ENCODE peak calls at places on chromosomes 12 and 14, in five cellular contexts. I is neuronal stem cell, F is H1, B is IMR-90, G is trophoblast cell. T is an unnamed sample.

GRCh38 chr14:101963052-101963451 is 1.3 kb upstream of the DYNC1H1 start:
- DNase-seq in I (no peak), F (no peak), B (no peak), G (no peak), T (no peak)

GRCh38 chr12:69779928-69780327 is 41.3 kb downstream of the RAB3IP start:
- DNase-seq in I (peak; percentile 12), F (peak; percentile 79), B (peak; percentile 10), G (peak; percentile 68), T (peak; percentile 9)

GRCh38 chr12:10184261-10184843 is 5.5 kb downstream of the TMEM52B start:
- DNase-seq in I (no peak), F (no peak), B (peak; percentile 95), G (no peak), T (peak; percentile 80)

GRCh38 chr12:21913823-21914222 is 27.4 kb downstream of the ABCC9 start:
- DNase-seq in I (no peak), F (no peak), B (no peak), G (no peak), T (no peak)

GRCh38 chr12:83841620-83842019 is 1071.0 kb downstream of the SLC6A15 start:
- DNase-seq in I (no peak), F (no peak), B (no peak), G (no peak), T (no peak)

GRCh38 chr12:130835011-130835410 is 4.0 kb downstream of the STX2 start:
- DNase-seq in I (no peak), F (no peak), B (no peak), G (no peak), T (no peak)

GRCh38 chr14:24310387-24310665 is 386 bp downstream of the LTB4R2 start:
- DNase-seq in I (no peak), F (no peak), B (no peak), G (no peak), T (no peak)

GRCh38 chr14:26319139-26319864 is 278.5 kb downstream of the NOVA1 start:
- DNase-seq in I (no peak), F (no peak), B (no peak), G (no peak), T (no peak)

GRCh38 chr12:48279096-48279495 is 71.6 kb downstream of the ZNF641 start:
- DNase-seq in I (no peak), F (no peak), B (no peak), G (no peak), T (no peak)

GRCh38 chr14:63893701-63894458 is 41.1 kb downstream of the SYNE2 start:
- DNase-seq in I (no peak), F (no peak), B (peak; percentile 91), G (peak; percentile 48), T (peak; percentile 62)

GRCh38 chr14:96634896-96635295 is 132.7 kb downstream of the PAPOLA start:
- DNase-seq in I (no peak), F (peak; percentile 13), B (no peak), G (no peak), T (no peak)

GRCh38 chr14:32224731-32225377 is 21.8 kb upstream of the RNU6-8 start:
- DNase-seq in I (no peak), F (no peak), B (peak; percentile 54), G (no peak), T (peak; percentile 66)

GRCh38 chr12:62191747-62192485 is 68.3 kb upstream of the USP15 start:
- DNase-seq in I (no peak), F (peak; percentile 65), B (no peak), G (no peak), T (peak; percentile 44)

GRCh38 chr12:75289678-75290200 is 40.4 kb downstream of the CAPS2 start:
- DNase-seq in I (no peak), F (no peak), B (peak; percentile 31), G (no peak), T (peak; percentile 25)

GRCh38 chr12:57089259-57090245 is 638 bp downstream of the NAB2 start:
- DNase-seq in I (no peak), F (peak; percentile 68), B (peak; percentile 51), G (peak; percentile 58), T (peak; percentile 85)

GRCh38 chr14:52000019-52000582 is 10.8 kb downstream of the RTRAF start:
- DNase-seq in I (no peak), F (no peak), B (peak; percentile 46), G (no peak), T (no peak)

GRCh38 chr12:132084681-132085635 is 59.2 kb downstream of the DDX51 start:
- DNase-seq in I (peak; percentile 71), F (peak; percentile 70), B (peak; percentile 33), G (peak; percentile 51), T (peak; percentile 84)

GRCh38 chr12:55935742-55936151 is 4.8 kb downstream of the DGKA start:
- DNase-seq in I (no peak), F (no peak), B (no peak), G (no peak), T (no peak)

GRCh38 chr14:39430762-39431415 is 1.3 kb downstream of the FBXO33 start:
- DNase-seq in I (no peak), F (no peak), B (peak; percentile 13), G (peak; percentile 2), T (no peak)

GRCh38 chr14:95460647-95461478 is 55.6 kb downstream of the SYNE3 start:
- DNase-seq in I (no peak), F (no peak), B (peak; percentile 79), G (peak; percentile 11), T (peak; percentile 81)

GRCh38 chr12:93419388-93420034 is 22.2 kb downstream of the UBE2N start:
- DNase-seq in I (no peak), F (no peak), B (peak; percentile 75), G (no peak), T (peak; percentile 72)

GRCh38 chr12:49864817-49865090 is 21.8 kb upstream of the BCDIN3D start:
- DNase-seq in I (no peak), F (no peak), B (no peak), G (no peak), T (no peak)

GRCh38 chr14:56196274-56196673 is 78.1 kb downstream of the PELI2 start:
- DNase-seq in I (no peak), F (no peak), B (peak; percentile 74), G (no peak), T (peak; percentile 72)

GRCh38 chr12:100337727-100338126 is 19.1 kb upstream of the SLC17A8 start:
- DNase-seq in I (no peak), F (no peak), B (no peak), G (no peak), T (no peak)

GRCh38 chr14:73457050-73457934 is 1.1 kb downstream of the NUMB start:
- DNase-seq in I (peak; percentile 40), F (peak; percentile 67), B (peak; percentile 33), G (peak; percentile 29), T (peak; percentile 71)

GRCh38 chr14:73458219-73458976 is at the start of gene NUMB:
- DNase-seq in I (peak; percentile 100), F (peak; percentile 93), B (peak; percentile 100), G (peak; percentile 99), T (peak; percentile 100)

GRCh38 chr14:73460691-73461127 is 2.4 kb upstream of the NUMB start:
- DNase-seq in I (no peak), F (no peak), B (peak; percentile 77), G (no peak), T (peak; percentile 68)

GRCh38 chr14:73455294-73455693 is 3.1 kb downstream of the NUMB start:
- DNase-seq in I (no peak), F (no peak), B (no peak), G (no peak), T (no peak)

GRCh38 chr14:73457935-73458218 is 469 bp downstream of the NUMB start:
- DNase-seq in I (no peak), F (no peak), B (no peak), G (no peak), T (no peak)
- H2BK120ac ChIP-seq in I (peak overlapping the region; percentile 68), F (no peak overlapping the region), B (peak overlapping the region; percentile 51), G (peak overlapping the region; percentile 64), T (peak overlapping the region; percentile 85)

GRCh38 chr12:25852792-25853191 is 105.7 kb upstream of the RASSF8 start:
- DNase-seq in I (no peak), F (no peak), B (peak; percentile 95), G (no peak), T (peak; percentile 89)
- H2AK5ac ChIP-seq in I (no peak overlapping the region), F (no peak overlapping the region), B (no peak overlapping the region), G (no peak overlapping the region), T (no peak overlapping the region)

GRCh38 chr12:68291396-68292036 is 38.1 kb upstream of the IL22 start:
- DNase-seq in I (no peak), F (no peak), B (no peak), G (no peak), T (no peak)
- H2AFZ ChIP-seq in I (no peak overlapping the region), F (no peak overlapping the region), B (no peak overlapping the region), G (no peak overlapping the region), T (no peak overlapping the region)

DNA sequence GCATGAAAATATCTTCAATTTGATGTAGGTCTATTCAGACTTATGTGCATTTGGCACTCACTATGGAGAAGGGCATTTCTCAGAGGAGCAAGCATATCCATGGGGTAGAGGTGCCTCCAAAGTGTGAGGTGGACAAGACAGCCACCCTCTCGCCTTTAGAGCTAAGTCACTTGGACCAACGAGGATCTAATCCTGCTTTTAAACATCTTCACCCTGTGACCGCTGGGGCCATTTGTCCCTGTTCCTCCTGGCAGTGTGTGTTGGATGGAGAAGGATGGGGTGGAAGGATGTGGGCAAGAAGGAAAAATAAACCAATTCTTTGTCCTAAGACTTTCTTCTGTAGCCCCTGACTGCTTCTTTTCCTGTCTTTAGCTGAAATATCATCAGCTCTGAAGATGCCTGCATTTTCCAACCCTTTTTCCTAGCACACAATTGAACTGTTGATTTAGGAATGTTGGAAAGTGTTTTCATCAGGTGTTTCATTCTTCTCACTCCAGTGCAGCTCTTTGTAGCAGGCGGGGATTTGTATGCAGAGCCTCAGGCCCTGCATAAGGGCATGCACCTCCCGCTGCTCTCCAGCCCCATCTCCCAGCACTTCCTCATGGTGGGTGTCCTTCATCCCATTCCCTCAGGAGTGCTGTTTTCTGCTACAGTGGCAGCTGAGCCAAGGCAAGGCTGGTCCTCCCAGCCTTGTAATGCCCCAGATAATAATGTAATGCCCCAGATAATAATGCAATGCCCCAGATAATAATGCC is 5.3 kb downstream of the FGF6 start:
- DNase-seq in I (no peak), F (peak; percentile 46), B (no peak), G (no peak), T (no peak)
- H2BK120ac ChIP-seq in I (no peak overlapping the region), F (peak overlapping the region; percentile 70), B (no peak overlapping the region), G (no peak overlapping the region), T (no peak overlapping the region)

DNA sequence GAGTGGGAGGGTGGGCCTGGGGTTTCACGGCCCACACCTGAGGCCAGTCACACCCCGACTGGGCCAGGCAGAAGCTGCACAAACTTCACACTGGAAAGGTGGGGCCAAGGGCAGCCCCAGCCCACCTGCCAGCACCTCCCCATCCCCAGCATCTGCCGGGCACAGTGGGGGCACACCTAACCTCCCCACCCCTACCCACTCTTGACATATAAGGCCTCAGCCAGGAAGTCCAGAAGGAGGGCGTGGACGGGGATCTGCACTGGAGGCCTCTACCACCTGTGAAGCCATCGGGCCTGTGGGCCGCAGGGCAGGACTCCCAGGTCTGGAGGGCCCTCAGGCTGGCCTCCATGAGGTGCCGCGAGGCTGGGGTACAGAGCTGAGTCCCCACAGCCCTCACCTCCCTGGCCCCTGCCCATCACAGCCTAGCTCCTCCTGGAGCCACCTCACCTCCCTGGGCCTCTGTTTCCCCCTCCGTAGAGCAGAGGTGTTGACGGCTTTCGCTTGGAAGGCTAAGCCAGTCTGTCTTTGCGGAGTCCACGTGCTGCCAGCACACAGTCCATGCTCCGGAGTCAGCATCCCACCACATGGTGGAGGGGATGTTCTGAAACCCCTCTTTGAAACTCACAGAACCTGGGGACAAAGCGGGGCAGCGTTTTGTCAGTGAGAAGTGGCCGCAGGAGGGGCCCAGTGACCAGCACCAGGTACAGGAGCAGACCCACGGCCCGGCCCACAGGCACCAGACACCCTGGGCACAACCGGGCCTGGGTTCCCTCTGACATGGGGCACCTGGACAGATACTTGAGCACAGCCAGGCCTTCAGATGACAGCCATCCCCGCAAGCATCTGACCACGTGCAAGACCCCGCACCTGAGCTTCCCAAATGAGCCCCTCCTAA is 38.2 kb upstream of the INF2 start:
- DNase-seq in I (no peak), F (no peak), B (no peak), G (no peak), T (no peak)
- H2AK5ac ChIP-seq in I (peak overlapping the region; percentile 90), F (peak overlapping the region; percentile 84), B (peak overlapping the region; percentile 24), G (peak overlapping the region; percentile 45), T (peak overlapping the region; percentile 35)